ENCODE peak calls at places on chromosomes 13 and 19, in four cellular contexts. U is neural progenitor cell, O is ovary, R is ascending aorta. Q is an unnamed sample.

GRCh38 chr13:36345438-36346221 is 564 bp downstream of the SPART start:
- DNase-seq in R (peak; percentile 19), O (peak; percentile 88), U (peak; percentile 81), Q (peak; percentile 28)

GRCh38 chr13:57627663-57628062 is 3.9 kb upstream of the PCDH17 start:
- DNase-seq in R (no peak), U (peak; percentile 26), O (no peak), Q (no peak)

GRCh38 chr13:89267734-89268133 is 1596.6 kb downstream of the SLITRK5 start:
- DNase-seq in O (no peak), U (no peak), R (no peak), Q (no peak)

GRCh38 chr13:20353973-20354372 is 121.9 kb upstream of the GJB6 start:
- DNase-seq in U (no peak), R (no peak), O (no peak), Q (no peak)

GRCh38 chr19:7417671-7418324 is 69.1 kb downstream of the ARHGEF18 start:
- DNase-seq in R (no peak), U (no peak), O (no peak), Q (no peak)

GRCh38 chr13:97440598-97440997 is 6.6 kb downstream of the RAP2A start:
- DNase-seq in U (no peak), R (no peak), O (no peak), Q (no peak)

GRCh38 chr13:27997904-27998522 is 9.5 kb upstream of the URAD start:
- DNase-seq in U (peak; percentile 74), O (no peak), R (no peak), Q (peak; percentile 42)

GRCh38 chr19:12801466-12802266 is at the start of the genes PRDX2 and THSD8:
- DNase-seq in R (no peak), U (peak; percentile 93), O (peak; percentile 83), Q (peak; percentile 92)

GRCh38 chr19:7833225-7834156 is 3.5 kb downstream of the EVI5L start:
- DNase-seq in O (no peak), R (no peak), U (no peak), Q (no peak)

GRCh38 chr13:94641432-94641941 is 39.8 kb downstream of the GPR180 start:
- DNase-seq in O (no peak), U (no peak), R (no peak), Q (no peak)

GRCh38 chr13:74423434-74423833 is 289.2 kb upstream of the KLF12 start:
- DNase-seq in O (no peak), R (no peak), U (no peak), Q (no peak)

GRCh38 chr13:82661126-82661525 is 1221.1 kb downstream of the SLITRK1 start:
- DNase-seq in R (no peak), O (no peak), U (no peak), Q (no peak)

GRCh38 chr19:53328967-53329366 is 4.6 kb upstream of the ZNF845 start:
- DNase-seq in R (no peak), U (no peak), O (peak; percentile 73), Q (no peak)

GRCh38 chr19:49499030-49499670 is 2.9 kb downstream of the RPS11 start:
- DNase-seq in U (no peak), O (no peak), R (no peak), Q (peak; percentile 49)

GRCh38 chr13:26759907-26760834 is at the start of gene GPR12:
- DNase-seq in U (peak; percentile 39), R (no peak), O (no peak), Q (no peak)

GRCh38 chr19:16544468-16545231 is 2.4 kb upstream of the CHERP start:
- DNase-seq in R (no peak), O (no peak), U (no peak), Q (no peak)

GRCh38 chr13:49248433-49249002 is 793 bp downstream of the CDADC1 start:
- DNase-seq in U (peak; percentile 4), O (no peak), R (no peak), Q (peak; percentile 52)

GRCh38 chr19:48372904-48373303 is 8.7 kb downstream of the SYNGR4 start:
- DNase-seq in O (no peak), R (no peak), U (no peak), Q (no peak)

GRCh38 chr19:55635334-55635717 is 5.5 kb upstream of the ZNF580 start:
- DNase-seq in O (no peak), U (no peak), R (no peak), Q (no peak)

GRCh38 chr19:41796362-41796761 is at the start of gene CEACAM3:
- DNase-seq in R (no peak), O (no peak), U (no peak), Q (no peak)

GRCh38 chr13:78239681-78240080 is 321.1 kb upstream of the EDNRB start:
- DNase-seq in U (peak; percentile 27), O (no peak), R (no peak), Q (no peak)

GRCh38 chr13:101406787-101407186 is 9.5 kb downstream of the NALCN start:
- DNase-seq in U (no peak), O (no peak), R (no peak), Q (no peak)

GRCh38 chr13:114310961-114311360 is 3.3 kb upstream of the CHAMP1 start:
- DNase-seq in U (no peak), R (no peak), O (no peak), Q (no peak)

GRCh38 chr13:45833663-45834062 is 17.9 kb downstream of the SIAH3 start:
- DNase-seq in O (no peak), U (no peak), R (no peak), Q (no peak)

GRCh38 chr19:48351341-48351752 is 12.4 kb downstream of the TMEM143 start:
- DNase-seq in O (peak; percentile 64), R (no peak), U (peak; percentile 81), Q (peak; percentile 59)

GRCh38 chr13:97582170-97582569 is 148.2 kb downstream of the RAP2A start:
- DNase-seq in R (no peak), U (no peak), O (no peak), Q (no peak)

GRCh38 chr13:30978981-30979956 is 46.8 kb downstream of the TEX26 start:
- DNase-seq in O (no peak), U (peak; percentile 83), R (no peak), Q (no peak)

GRCh38 chr13:51261610-51262249 is 39.5 kb downstream of the FAM124A start:
- DNase-seq in R (no peak), O (no peak), U (no peak), Q (no peak)

GRCh38 chr13:28258401-28258800 is 120.1 kb downstream of the PAN3 start:
- DNase-seq in R (no peak), O (no peak), U (no peak), Q (no peak)

GRCh38 chr19:3302755-3303154 is 63.6 kb upstream of the NFIC start:
- DNase-seq in U (no peak), O (no peak), R (no peak), Q (no peak)

GRCh38 chr13:70964124-70964523 is 855.9 kb upstream of the KLHL1 start:
- DNase-seq in O (no peak), U (peak; percentile 33), R (no peak), Q (no peak)

GRCh38 chr19:15452111-15453047 is 2.6 kb upstream of the WIZ start:
- DNase-seq in O (peak; percentile 94), R (peak; percentile 53), U (peak; percentile 96), Q (no peak)

GRCh38 chr19:604355-604754 is 14.7 kb downstream of the HCN2 start:
- DNase-seq in U (no peak), R (no peak), O (no peak), Q (no peak)

GRCh38 chr19:13640611-13641010 is 123.7 kb upstream of the MRI1 start:
- DNase-seq in O (no peak), R (no peak), U (no peak), Q (no peak)

GRCh38 chr19:48798937-48799336 is 11.9 kb downstream of the BCAT2 start:
- DNase-seq in U (peak; percentile 51), O (no peak), R (no peak), Q (no peak)

GRCh38 chr19:6464070-6464873 is at the start of gene CRB3:
- DNase-seq in R (no peak), O (no peak), U (peak; percentile 53), Q (peak; percentile 30)

GRCh38 chr19:3851254-3852176 is 17.3 kb downstream of the ZFR2 start:
- DNase-seq in U (no peak), R (no peak), O (no peak), Q (no peak)

GRCh38 chr19:9456018-9456689 is 20.8 kb upstream of the ZNF266 start:
- DNase-seq in U (no peak), O (no peak), R (no peak), Q (no peak)
- H3K9me3 ChIP-seq in U (peaks cover 53% of the 10 kb centered on the region), O (peaks cover 10% of the 10 kb centered on the region), R (peaks cover 42% of the 10 kb centered on the region), Q (peaks cover 69% of the 10 kb centered on the region)

GRCh38 chr13:99972190-99972731 is 694 bp upstream of the ZIC5 start:
- DNase-seq in U (peak; percentile 82), R (no peak), O (no peak), Q (no peak)
- H3K4me3 ChIP-seq in U (peak overlapping the region; percentile 96), R (no peak overlapping the region), O (no peak overlapping the region), Q (no peak overlapping the region)

DNA sequence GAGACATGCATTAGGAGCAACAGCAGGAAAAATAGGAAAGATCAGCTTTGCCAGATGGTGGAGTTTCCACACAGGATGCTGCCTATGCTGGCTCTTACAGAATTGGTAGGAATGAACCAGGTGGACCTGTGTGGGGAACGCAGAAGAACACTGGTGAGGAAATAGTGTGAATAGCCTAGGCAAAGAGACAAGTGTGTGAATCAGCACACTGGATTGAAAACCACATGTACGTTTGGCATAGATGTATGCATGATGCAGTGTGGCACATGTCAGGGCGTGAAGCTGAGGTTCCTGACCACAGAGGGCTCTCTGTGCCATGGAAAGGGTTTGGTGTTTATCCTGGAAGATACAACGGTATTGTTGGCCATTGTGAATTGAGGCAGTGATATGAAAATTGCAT is 156.5 kb upstream of the SLC10A2 start:
- DNase-seq in O (no peak), U (no peak), R (no peak), Q (no peak)
- H3K27ac ChIP-seq in O (no peak overlapping the region), U (no peak overlapping the region), R (no peak overlapping the region), Q (no peak overlapping the region)

DNA sequence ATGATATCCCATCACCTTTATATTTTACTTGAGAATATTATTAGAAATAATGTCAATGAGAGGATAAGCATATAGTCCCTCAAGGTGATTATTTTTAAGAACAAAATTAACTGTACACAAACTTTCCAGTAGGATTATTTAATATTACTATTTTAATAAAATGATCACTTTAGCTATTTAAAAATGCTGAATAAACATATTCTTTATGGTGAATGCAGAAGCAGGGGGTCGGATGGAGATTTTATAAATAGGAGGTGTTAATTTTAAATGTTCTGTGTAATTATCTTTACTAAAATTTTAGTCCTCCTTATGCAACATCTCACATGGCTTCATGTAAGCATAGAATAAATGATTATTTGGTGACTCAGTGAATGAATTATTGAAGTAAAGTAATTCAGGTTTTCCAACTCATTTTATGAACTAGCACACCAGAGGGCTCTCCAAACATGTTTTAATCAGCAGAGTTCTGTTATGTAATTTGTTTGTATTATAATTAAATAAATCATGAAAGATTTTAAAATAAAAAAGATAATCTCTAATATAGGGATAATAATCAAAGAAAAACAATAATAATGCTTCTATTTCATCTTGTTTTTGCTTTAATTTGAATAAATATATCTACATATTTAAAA is 1635.2 kb downstream of the EFNB2 start:
- DNase-seq in R (no peak), U (no peak), O (no peak), Q (no peak)
- H3K9me3 ChIP-seq in R (no peaks in the 10 kb centered on the region), U (no peaks in the 10 kb centered on the region), O (no peaks in the 10 kb centered on the region), Q (no peaks in the 10 kb centered on the region)